ENCODE peak calls at places on chromosomes 11 and 22, in eight cellular contexts. One of them, this sample, is unnamed.

GRCh38 chr11:116481126-116481644 is 291.6 kb downstream of the BUD13 start:
- DNase-seq in AML-193: no peak
- DNase-seq in fibroblast of the aortic adventitia: no peak
- DNase-seq in HEK293T: no peak
- DNase-seq in colonic mucosa: no peak
- DNase-seq in right atrium auricular region: no peak
- DNase-seq in retinal pigment epithelial cell: no peak
- DNase-seq in endothelial cell: no peak
- DNase-seq in this sample: no peak

GRCh38 chr11:75716659-75717058 is 979 bp upstream of the MOGAT2 start:
- DNase-seq in endothelial cell: no peak
- DNase-seq in HEK293T: no peak
- DNase-seq in colonic mucosa: no peak
- DNase-seq in right atrium auricular region: peak
- DNase-seq in fibroblast of the aortic adventitia: no peak
- DNase-seq in AML-193: no peak
- DNase-seq in retinal pigment epithelial cell: no peak
- DNase-seq in this sample: no peak

GRCh38 chr11:27201454-27202302 is 161.1 kb downstream of the BBOX1 start:
- DNase-seq in AML-193: no peak
- DNase-seq in endothelial cell: no peak
- DNase-seq in colonic mucosa: peak
- DNase-seq in retinal pigment epithelial cell: peak
- DNase-seq in HEK293T: peak
- DNase-seq in right atrium auricular region: peak
- DNase-seq in fibroblast of the aortic adventitia: peak
- DNase-seq in this sample: peak

GRCh38 chr11:42631223-42631843 is 680.5 kb upstream of the API5 start:
- DNase-seq in retinal pigment epithelial cell: no peak
- DNase-seq in HEK293T: no peak
- DNase-seq in right atrium auricular region: no peak
- DNase-seq in colonic mucosa: no peak
- DNase-seq in endothelial cell: no peak
- DNase-seq in AML-193: peak
- DNase-seq in fibroblast of the aortic adventitia: no peak
- DNase-seq in this sample: no peak

GRCh38 chr11:59556883-59557205 is 45.5 kb downstream of the OR4D9 start:
- DNase-seq in colonic mucosa: no peak
- DNase-seq in right atrium auricular region: no peak
- DNase-seq in AML-193: no peak
- DNase-seq in retinal pigment epithelial cell: no peak
- DNase-seq in HEK293T: no peak
- DNase-seq in fibroblast of the aortic adventitia: no peak
- DNase-seq in endothelial cell: no peak
- DNase-seq in this sample: no peak

GRCh38 chr11:111097191-111097590 is 148.3 kb upstream of the POU2AF2 start:
- DNase-seq in HEK293T: peak
- DNase-seq in fibroblast of the aortic adventitia: peak
- DNase-seq in retinal pigment epithelial cell: no peak
- DNase-seq in colonic mucosa: peak
- DNase-seq in right atrium auricular region: peak
- DNase-seq in AML-193: no peak
- DNase-seq in endothelial cell: no peak
- DNase-seq in this sample: no peak

GRCh38 chr11:86942212-86942611 is 13.0 kb downstream of the FZD4 start:
- DNase-seq in retinal pigment epithelial cell: no peak
- DNase-seq in AML-193: no peak
- DNase-seq in fibroblast of the aortic adventitia: peak
- DNase-seq in colonic mucosa: no peak
- DNase-seq in HEK293T: no peak
- DNase-seq in right atrium auricular region: no peak
- DNase-seq in endothelial cell: no peak
- DNase-seq in this sample: no peak

GRCh38 chr11:102154806-102155205 is 44.6 kb downstream of the YAP1 start:
- DNase-seq in AML-193: no peak
- DNase-seq in endothelial cell: no peak
- DNase-seq in colonic mucosa: no peak
- DNase-seq in fibroblast of the aortic adventitia: no peak
- DNase-seq in right atrium auricular region: no peak
- DNase-seq in retinal pigment epithelial cell: no peak
- DNase-seq in HEK293T: no peak
- DNase-seq in this sample: no peak

GRCh38 chr11:132430352-132431091 is 1060.1 kb downstream of the NTM start:
- DNase-seq in AML-193: no peak
- DNase-seq in endothelial cell: no peak
- DNase-seq in retinal pigment epithelial cell: no peak
- DNase-seq in right atrium auricular region: no peak
- DNase-seq in HEK293T: no peak
- DNase-seq in fibroblast of the aortic adventitia: no peak
- DNase-seq in colonic mucosa: no peak
- DNase-seq in this sample: no peak

GRCh38 chr22:49659281-49659923 is 168.3 kb downstream of the BRD1 start:
- DNase-seq in HEK293T: no peak
- DNase-seq in right atrium auricular region: no peak
- DNase-seq in colonic mucosa: no peak
- DNase-seq in fibroblast of the aortic adventitia: no peak
- DNase-seq in retinal pigment epithelial cell: no peak
- DNase-seq in AML-193: no peak
- DNase-seq in endothelial cell: no peak
- DNase-seq in this sample: no peak

GRCh38 chr11:27913650-27914049 is 194.3 kb downstream of the KIF18A start:
- DNase-seq in endothelial cell: no peak
- DNase-seq in retinal pigment epithelial cell: no peak
- DNase-seq in AML-193: no peak
- DNase-seq in right atrium auricular region: no peak
- DNase-seq in colonic mucosa: no peak
- DNase-seq in fibroblast of the aortic adventitia: peak
- DNase-seq in HEK293T: no peak
- DNase-seq in this sample: no peak

GRCh38 chr22:33000342-33001280 is 57.6 kb downstream of the SYN3 start:
- DNase-seq in AML-193: no peak
- DNase-seq in colonic mucosa: peak
- DNase-seq in HEK293T: peak
- DNase-seq in fibroblast of the aortic adventitia: peak
- DNase-seq in right atrium auricular region: peak
- DNase-seq in endothelial cell: peak
- DNase-seq in retinal pigment epithelial cell: no peak
- DNase-seq in this sample: no peak

GRCh38 chr22:34105461-34106062 is 185.3 kb upstream of the LARGE1 start:
- DNase-seq in AML-193: no peak
- DNase-seq in endothelial cell: peak
- DNase-seq in right atrium auricular region: peak
- DNase-seq in fibroblast of the aortic adventitia: no peak
- DNase-seq in HEK293T: peak
- DNase-seq in retinal pigment epithelial cell: no peak
- DNase-seq in colonic mucosa: peak
- DNase-seq in this sample: peak

GRCh38 chr11:10087186-10087585 is 206.8 kb downstream of the SBF2 start:
- DNase-seq in right atrium auricular region: no peak
- DNase-seq in retinal pigment epithelial cell: no peak
- DNase-seq in HEK293T: no peak
- DNase-seq in AML-193: no peak
- DNase-seq in colonic mucosa: no peak
- DNase-seq in endothelial cell: no peak
- DNase-seq in fibroblast of the aortic adventitia: no peak
- DNase-seq in this sample: no peak

GRCh38 chr11:62461740-62462522 is 43.1 kb downstream of the SCGB1A1 start:
- DNase-seq in retinal pigment epithelial cell: no peak
- DNase-seq in HEK293T: no peak
- DNase-seq in colonic mucosa: no peak
- DNase-seq in AML-193: no peak
- DNase-seq in endothelial cell: no peak
- DNase-seq in fibroblast of the aortic adventitia: peak
- DNase-seq in right atrium auricular region: no peak
- DNase-seq in this sample: no peak

GRCh38 chr11:77201370-77201769 is 73.3 kb downstream of the MYO7A start:
- DNase-seq in right atrium auricular region: no peak
- DNase-seq in endothelial cell: no peak
- DNase-seq in fibroblast of the aortic adventitia: no peak
- DNase-seq in HEK293T: no peak
- DNase-seq in AML-193: no peak
- DNase-seq in colonic mucosa: no peak
- DNase-seq in retinal pigment epithelial cell: no peak
- DNase-seq in this sample: no peak

GRCh38 chr11:75260396-75260795 is 19.8 kb downstream of the TPBGL start:
- DNase-seq in retinal pigment epithelial cell: no peak
- DNase-seq in endothelial cell: no peak
- DNase-seq in right atrium auricular region: no peak
- DNase-seq in fibroblast of the aortic adventitia: no peak
- DNase-seq in AML-193: no peak
- DNase-seq in HEK293T: no peak
- DNase-seq in colonic mucosa: no peak
- DNase-seq in this sample: no peak

GRCh38 chr11:2790581-2790925 is 90.8 kb upstream of the KCNQ1OT1 start:
- DNase-seq in AML-193: no peak
- DNase-seq in colonic mucosa: no peak
- DNase-seq in retinal pigment epithelial cell: no peak
- DNase-seq in endothelial cell: no peak
- DNase-seq in fibroblast of the aortic adventitia: no peak
- DNase-seq in HEK293T: no peak
- DNase-seq in right atrium auricular region: peak
- DNase-seq in this sample: no peak

GRCh38 chr11:99934008-99934407 is 753.1 kb upstream of the ARHGAP42 start:
- DNase-seq in HEK293T: no peak
- DNase-seq in AML-193: no peak
- DNase-seq in right atrium auricular region: no peak
- DNase-seq in endothelial cell: no peak
- DNase-seq in colonic mucosa: no peak
- DNase-seq in fibroblast of the aortic adventitia: no peak
- DNase-seq in retinal pigment epithelial cell: no peak
- DNase-seq in this sample: no peak

GRCh38 chr22:45758603-45759002 is 87.0 kb downstream of the ATXN10 start:
- DNase-seq in HEK293T: peak
- DNase-seq in retinal pigment epithelial cell: no peak
- DNase-seq in colonic mucosa: no peak
- DNase-seq in right atrium auricular region: no peak
- DNase-seq in AML-193: no peak
- DNase-seq in fibroblast of the aortic adventitia: no peak
- DNase-seq in endothelial cell: no peak
- DNase-seq in this sample: no peak

GRCh38 chr11:3134218-3134621 is 30.9 kb downstream of the OSBPL5 start:
- DNase-seq in fibroblast of the aortic adventitia: no peak
- DNase-seq in retinal pigment epithelial cell: no peak
- DNase-seq in HEK293T: no peak
- DNase-seq in AML-193: no peak
- DNase-seq in colonic mucosa: no peak
- DNase-seq in endothelial cell: no peak
- DNase-seq in right atrium auricular region: no peak
- DNase-seq in this sample: no peak

GRCh38 chr11:131691558-131692041 is 321.2 kb downstream of the NTM start:
- DNase-seq in endothelial cell: peak
- DNase-seq in colonic mucosa: peak
- DNase-seq in right atrium auricular region: no peak
- DNase-seq in HEK293T: peak
- DNase-seq in retinal pigment epithelial cell: no peak
- DNase-seq in AML-193: no peak
- DNase-seq in fibroblast of the aortic adventitia: peak
- DNase-seq in this sample: no peak

GRCh38 chr11:76803023-76803422 is 19.9 kb downstream of the TSKU start:
- DNase-seq in HEK293T: no peak
- DNase-seq in colonic mucosa: peak
- DNase-seq in endothelial cell: no peak
- DNase-seq in right atrium auricular region: peak
- DNase-seq in AML-193: no peak
- DNase-seq in retinal pigment epithelial cell: no peak
- DNase-seq in fibroblast of the aortic adventitia: peak
- DNase-seq in this sample: peak

GRCh38 chr22:48103126-48103875 is 1340.9 kb downstream of the TBC1D22A start:
- DNase-seq in AML-193: no peak
- DNase-seq in retinal pigment epithelial cell: no peak
- DNase-seq in colonic mucosa: no peak
- DNase-seq in endothelial cell: no peak
- DNase-seq in HEK293T: no peak
- DNase-seq in right atrium auricular region: peak
- DNase-seq in fibroblast of the aortic adventitia: no peak
- DNase-seq in this sample: no peak

GRCh38 chr22:35437038-35437437 is 37.1 kb downstream of the MCM5 start:
- DNase-seq in endothelial cell: no peak
- DNase-seq in AML-193: no peak
- DNase-seq in fibroblast of the aortic adventitia: no peak
- DNase-seq in HEK293T: peak
- DNase-seq in colonic mucosa: no peak
- DNase-seq in retinal pigment epithelial cell: no peak
- DNase-seq in right atrium auricular region: no peak
- DNase-seq in this sample: no peak

GRCh38 chr11:76329084-76329648 is 51.8 kb downstream of the THAP12 start:
- DNase-seq in right atrium auricular region: no peak
- DNase-seq in fibroblast of the aortic adventitia: no peak
- DNase-seq in AML-193: no peak
- DNase-seq in HEK293T: no peak
- DNase-seq in retinal pigment epithelial cell: peak
- DNase-seq in colonic mucosa: no peak
- DNase-seq in endothelial cell: peak
- DNase-seq in this sample: no peak

GRCh38 chr22:37448521-37449150 is 21.4 kb upstream of the ELFN2 start:
- DNase-seq in retinal pigment epithelial cell: no peak
- DNase-seq in AML-193: no peak
- DNase-seq in HEK293T: no peak
- DNase-seq in colonic mucosa: no peak
- DNase-seq in endothelial cell: no peak
- DNase-seq in fibroblast of the aortic adventitia: no peak
- DNase-seq in right atrium auricular region: no peak
- DNase-seq in this sample: no peak

GRCh38 chr11:129315781-129316579 is 59.7 kb upstream of the BARX2 start:
- DNase-seq in endothelial cell: no peak
- DNase-seq in retinal pigment epithelial cell: no peak
- DNase-seq in fibroblast of the aortic adventitia: no peak
- DNase-seq in colonic mucosa: peak
- DNase-seq in right atrium auricular region: no peak
- DNase-seq in HEK293T: no peak
- DNase-seq in AML-193: no peak
- DNase-seq in this sample: no peak

GRCh38 chr22:24554316-24555159 is at the start of gene GUCD1:
- DNase-seq in right atrium auricular region: no peak
- DNase-seq in fibroblast of the aortic adventitia: peak
- DNase-seq in HEK293T: peak
- DNase-seq in AML-193: peak
- DNase-seq in retinal pigment epithelial cell: no peak
- DNase-seq in endothelial cell: no peak
- DNase-seq in colonic mucosa: peak
- DNase-seq in this sample: no peak